ENCODE peak calls at places on chromosomes 13 and 19, in seven cellular contexts. One of them, this sample, is unnamed. For H3K9me3, the result is how much of the 10 kb centered on the place peaks cover.

GRCh38 chr13:35531551-35531950 is 55.1 kb upstream of the MAB21L1 start:
- DNase-seq in H1: no peak
- DNase-seq in breast epithelium: no peak
- DNase-seq in upper lobe of left lung: no peak
- DNase-seq in vagina: no peak
- DNase-seq in spleen: no peak
- DNase-seq in HCT116: no peak
- DNase-seq in this sample: no peak

GRCh38 chr19:44891016-44891882 is at the start of gene TOMM40:
- DNase-seq in H1: peak
- DNase-seq in breast epithelium: no peak
- DNase-seq in upper lobe of left lung: no peak
- DNase-seq in vagina: no peak
- DNase-seq in spleen: peak
- DNase-seq in HCT116: no peak
- DNase-seq in this sample: peak

GRCh38 chr13:94333131-94333820 is 146.2 kb downstream of the DCT start:
- DNase-seq in H1: no peak
- DNase-seq in breast epithelium: no peak
- DNase-seq in upper lobe of left lung: no peak
- DNase-seq in vagina: no peak
- DNase-seq in spleen: no peak
- DNase-seq in HCT116: no peak
- DNase-seq in this sample: no peak

GRCh38 chr13:97492257-97492656 is 58.3 kb downstream of the RAP2A start:
- DNase-seq in H1: no peak
- DNase-seq in breast epithelium: no peak
- DNase-seq in upper lobe of left lung: no peak
- DNase-seq in vagina: no peak
- DNase-seq in spleen: no peak
- DNase-seq in HCT116: no peak
- DNase-seq in this sample: no peak

GRCh38 chr13:113491418-113491883 is 940 bp upstream of the DCUN1D2 start:
- DNase-seq in H1: peak
- DNase-seq in breast epithelium: no peak
- DNase-seq in upper lobe of left lung: no peak
- DNase-seq in vagina: no peak
- DNase-seq in spleen: peak
- DNase-seq in HCT116: no peak
- DNase-seq in this sample: no peak

GRCh38 chr13:101123028-101123427 is 293.3 kb downstream of the NALCN start:
- DNase-seq in H1: no peak
- DNase-seq in breast epithelium: no peak
- DNase-seq in upper lobe of left lung: no peak
- DNase-seq in vagina: no peak
- DNase-seq in spleen: no peak
- DNase-seq in HCT116: no peak
- DNase-seq in this sample: no peak

GRCh38 chr19:18975011-18975410 is 34.0 kb upstream of the HOMER3 start:
- DNase-seq in H1: no peak
- DNase-seq in breast epithelium: no peak
- DNase-seq in upper lobe of left lung: no peak
- DNase-seq in vagina: no peak
- DNase-seq in spleen: no peak
- DNase-seq in HCT116: no peak
- DNase-seq in this sample: no peak

GRCh38 chr19:50772408-50773311 is 2.4 kb downstream of the GPR32 start:
- DNase-seq in H1: no peak
- DNase-seq in breast epithelium: no peak
- DNase-seq in upper lobe of left lung: no peak
- DNase-seq in vagina: no peak
- DNase-seq in spleen: no peak
- DNase-seq in HCT116: peak
- DNase-seq in this sample: no peak

GRCh38 chr13:43136940-43137574 is 113.7 kb downstream of the DNAJC15 start:
- DNase-seq in H1: no peak
- DNase-seq in breast epithelium: no peak
- DNase-seq in upper lobe of left lung: no peak
- DNase-seq in vagina: no peak
- DNase-seq in spleen: no peak
- DNase-seq in HCT116: no peak
- DNase-seq in this sample: no peak

GRCh38 chr19:33703821-33704220 is 82.1 kb downstream of the CHST8 start:
- DNase-seq in H1: no peak
- DNase-seq in breast epithelium: no peak
- DNase-seq in upper lobe of left lung: peak
- DNase-seq in vagina: no peak
- DNase-seq in spleen: peak
- DNase-seq in HCT116: no peak
- DNase-seq in this sample: peak

GRCh38 chr13:110546933-110547332 is 14.6 kb downstream of the RAB20 start:
- DNase-seq in H1: no peak
- DNase-seq in breast epithelium: peak
- DNase-seq in upper lobe of left lung: peak
- DNase-seq in vagina: no peak
- DNase-seq in spleen: peak
- DNase-seq in HCT116: peak
- DNase-seq in this sample: no peak

GRCh38 chr19:19257137-19257536 is 16.0 kb downstream of the TM6SF2 start:
- DNase-seq in H1: no peak
- DNase-seq in breast epithelium: no peak
- DNase-seq in upper lobe of left lung: no peak
- DNase-seq in vagina: no peak
- DNase-seq in spleen: no peak
- DNase-seq in HCT116: no peak
- DNase-seq in this sample: no peak

GRCh38 chr19:8438236-8438635 is 6.5 kb upstream of the HNRNPM start:
- DNase-seq in H1: no peak
- DNase-seq in breast epithelium: no peak
- DNase-seq in upper lobe of left lung: no peak
- DNase-seq in vagina: no peak
- DNase-seq in spleen: peak
- DNase-seq in HCT116: no peak
- DNase-seq in this sample: no peak

GRCh38 chr13:82963466-82963865 is 918.8 kb downstream of the SLITRK1 start:
- DNase-seq in H1: no peak
- DNase-seq in breast epithelium: no peak
- DNase-seq in upper lobe of left lung: no peak
- DNase-seq in vagina: no peak
- DNase-seq in spleen: no peak
- DNase-seq in HCT116: no peak
- DNase-seq in this sample: no peak

GRCh38 chr13:98285317-98285716 is 108.2 kb upstream of the RNF113B start:
- DNase-seq in H1: no peak
- DNase-seq in breast epithelium: no peak
- DNase-seq in upper lobe of left lung: no peak
- DNase-seq in vagina: no peak
- DNase-seq in spleen: no peak
- DNase-seq in HCT116: no peak
- DNase-seq in this sample: no peak

GRCh38 chr13:26372747-26373146 is 118.8 kb downstream of the CDK8 start:
- DNase-seq in H1: no peak
- DNase-seq in breast epithelium: no peak
- DNase-seq in upper lobe of left lung: no peak
- DNase-seq in vagina: no peak
- DNase-seq in spleen: no peak
- DNase-seq in HCT116: no peak
- DNase-seq in this sample: no peak

GRCh38 chr13:29436291-29436690 is 159.2 kb downstream of the SLC7A1 start:
- DNase-seq in H1: no peak
- DNase-seq in breast epithelium: no peak
- DNase-seq in upper lobe of left lung: no peak
- DNase-seq in vagina: no peak
- DNase-seq in spleen: no peak
- DNase-seq in HCT116: no peak
- DNase-seq in this sample: no peak

GRCh38 chr13:27923794-27924528 is 4.2 kb downstream of the PDX1 start:
- DNase-seq in H1: peak
- DNase-seq in breast epithelium: no peak
- DNase-seq in upper lobe of left lung: no peak
- DNase-seq in vagina: no peak
- DNase-seq in spleen: no peak
- DNase-seq in HCT116: no peak
- DNase-seq in this sample: no peak

GRCh38 chr13:50919291-50919690 is 9.7 kb downstream of the RNASEH2B start:
- DNase-seq in H1: no peak
- DNase-seq in breast epithelium: no peak
- DNase-seq in upper lobe of left lung: no peak
- DNase-seq in vagina: no peak
- DNase-seq in spleen: no peak
- DNase-seq in HCT116: no peak
- DNase-seq in this sample: no peak
- H3K9me3 ChIP-seq in H1: under half
- H3K9me3 ChIP-seq in breast epithelium: under half
- H3K9me3 ChIP-seq in upper lobe of left lung: under half
- H3K9me3 ChIP-seq in vagina: under half
- H3K9me3 ChIP-seq in spleen: under half
- H3K9me3 ChIP-seq in HCT116: under half
- H3K9me3 ChIP-seq in this sample: under half

GRCh38 chr19:11528551-11529341 is at the start of gene ECSIT:
- DNase-seq in H1: peak
- DNase-seq in breast epithelium: peak
- DNase-seq in upper lobe of left lung: peak
- DNase-seq in vagina: no peak
- DNase-seq in spleen: peak
- DNase-seq in HCT116: peak
- DNase-seq in this sample: peak
- TF ChIP-seq POLR2AphosphoS5 in H1: peak
- TF ChIP-seq POLR2AphosphoS5 in breast epithelium: peak
- TF ChIP-seq POLR2AphosphoS5 in upper lobe of left lung: peak
- TF ChIP-seq POLR2AphosphoS5 in vagina: peak
- TF ChIP-seq POLR2AphosphoS5 in spleen: peak
- TF ChIP-seq POLR2AphosphoS5 in HCT116: no peak
- TF ChIP-seq POLR2AphosphoS5 in this sample: no peak

DNA sequence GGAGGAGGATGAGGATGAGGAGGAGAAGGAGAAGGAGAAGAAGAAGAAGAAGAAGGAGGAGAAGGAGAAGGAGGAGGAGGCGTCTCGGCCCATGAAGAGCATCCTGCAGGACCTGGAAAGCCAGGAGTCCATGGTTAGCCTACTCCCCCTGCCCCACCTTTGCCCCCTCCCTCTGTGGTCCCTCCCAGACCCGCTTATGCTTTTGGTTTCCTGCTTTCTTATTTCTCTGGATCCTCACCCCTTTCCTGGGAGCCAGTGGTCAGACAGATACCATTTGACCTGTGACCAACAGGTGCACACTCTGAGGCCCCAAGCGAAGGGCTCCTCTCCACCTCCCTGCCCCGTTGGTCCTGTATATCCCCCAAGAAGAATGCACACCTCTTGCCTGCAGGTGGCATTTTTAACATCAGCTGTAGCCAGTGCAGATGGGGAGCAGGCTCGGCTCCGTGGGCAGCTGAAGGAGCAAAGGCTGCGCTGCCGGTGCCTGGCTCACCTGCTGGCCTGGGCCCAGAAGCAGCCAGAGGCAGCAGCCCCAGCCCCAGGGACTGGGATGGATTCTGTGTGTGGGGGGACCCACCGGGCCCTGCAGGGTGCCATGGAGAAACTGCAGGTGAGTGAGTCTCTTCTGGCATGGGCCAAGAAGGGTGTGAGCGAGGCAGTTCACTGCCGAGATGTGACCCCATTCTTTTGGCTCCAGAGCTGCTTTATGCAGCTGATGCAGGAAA is 32.1 kb upstream of the ZNF492 start:
- DNase-seq in H1: no peak
- DNase-seq in breast epithelium: no peak
- DNase-seq in upper lobe of left lung: no peak
- DNase-seq in vagina: peak
- DNase-seq in spleen: no peak
- DNase-seq in HCT116: no peak
- DNase-seq in this sample: no peak
- H3K9me3 ChIP-seq in H1: half or more
- H3K9me3 ChIP-seq in breast epithelium: under half
- H3K9me3 ChIP-seq in upper lobe of left lung: under half
- H3K9me3 ChIP-seq in vagina: under half
- H3K9me3 ChIP-seq in spleen: under half
- H3K9me3 ChIP-seq in HCT116: under half
- H3K9me3 ChIP-seq in this sample: under half

GRCh38 chr19:47610546-47610894 is 1.6 kb downstream of the BICRA start:
- DNase-seq in H1: no peak
- DNase-seq in breast epithelium: no peak
- DNase-seq in upper lobe of left lung: no peak
- DNase-seq in vagina: no peak
- DNase-seq in spleen: no peak
- DNase-seq in HCT116: no peak
- DNase-seq in this sample: no peak

GRCh38 chr19:47607564-47608073 is 1.3 kb upstream of the BICRA start:
- DNase-seq in H1: no peak
- DNase-seq in breast epithelium: no peak
- DNase-seq in upper lobe of left lung: no peak
- DNase-seq in vagina: no peak
- DNase-seq in spleen: no peak
- DNase-seq in HCT116: no peak
- DNase-seq in this sample: no peak

GRCh38 chr19:47609885-47610545 is 1.1 kb downstream of the BICRA start:
- DNase-seq in H1: peak
- DNase-seq in breast epithelium: peak
- DNase-seq in upper lobe of left lung: peak
- DNase-seq in vagina: no peak
- DNase-seq in spleen: peak
- DNase-seq in HCT116: no peak
- DNase-seq in this sample: peak

GRCh38 chr19:47608074-47608907 is 643 bp upstream of the BICRA start:
- DNase-seq in H1: peak
- DNase-seq in breast epithelium: peak
- DNase-seq in upper lobe of left lung: peak
- DNase-seq in vagina: no peak
- DNase-seq in spleen: peak
- DNase-seq in HCT116: peak
- DNase-seq in this sample: peak

DNA sequence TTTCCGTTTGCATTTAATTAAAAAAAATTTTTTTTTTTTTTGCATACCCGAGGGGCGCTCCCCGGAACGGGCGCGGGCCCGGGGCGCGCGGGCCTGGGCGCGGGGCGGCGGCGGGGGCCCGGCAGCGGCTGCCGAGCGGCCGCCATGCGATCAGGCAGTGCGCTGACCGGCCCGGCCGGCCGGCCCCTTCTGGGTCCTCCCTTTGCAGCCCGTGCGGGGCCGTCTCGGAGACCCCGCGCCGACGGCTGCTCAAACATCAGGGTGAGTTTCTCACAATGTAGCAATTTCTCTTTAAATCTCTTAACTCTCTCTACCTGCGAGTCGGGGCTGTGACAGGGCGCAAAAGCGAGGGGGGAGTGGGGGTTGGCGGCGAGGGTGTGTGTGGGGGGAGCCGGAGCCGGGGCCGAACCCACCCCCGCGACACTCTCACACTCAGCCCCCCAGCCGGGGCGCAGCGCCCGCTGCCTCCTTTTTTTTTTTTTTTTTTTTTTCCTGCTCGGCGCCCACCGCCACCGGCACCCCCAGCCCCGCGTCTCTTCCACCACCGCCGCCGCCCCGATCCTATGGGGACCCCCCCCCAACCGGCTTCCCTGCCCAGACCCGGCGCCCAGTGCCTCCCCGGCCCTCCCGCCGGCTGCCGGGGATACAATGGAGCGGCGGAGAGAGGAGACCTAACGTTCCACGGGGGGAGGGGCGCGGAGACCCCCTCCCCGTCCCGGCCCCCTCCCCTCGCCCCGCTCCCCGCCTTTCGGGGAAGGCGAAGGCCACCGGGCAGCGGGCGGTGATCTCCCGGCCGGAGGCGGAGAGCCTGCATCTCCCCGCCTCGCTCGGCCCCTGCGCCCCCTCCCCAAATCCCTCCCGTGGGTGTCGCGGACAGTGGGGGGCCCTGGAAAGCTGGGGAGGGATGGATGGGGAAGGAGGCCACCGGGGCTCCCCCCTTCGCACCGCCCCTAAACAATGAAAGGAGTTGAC is at the start of gene BICRA:
- DNase-seq in H1: peak
- DNase-seq in breast epithelium: peak
- DNase-seq in upper lobe of left lung: peak
- DNase-seq in vagina: no peak
- DNase-seq in spleen: peak
- DNase-seq in HCT116: no peak
- DNase-seq in this sample: peak
- TF ChIP-seq POLR2AphosphoS5 in H1: no peak
- TF ChIP-seq POLR2AphosphoS5 in breast epithelium: no peak
- TF ChIP-seq POLR2AphosphoS5 in upper lobe of left lung: peak
- TF ChIP-seq POLR2AphosphoS5 in vagina: no peak
- TF ChIP-seq POLR2AphosphoS5 in spleen: no peak
- TF ChIP-seq POLR2AphosphoS5 in HCT116: peak
- TF ChIP-seq POLR2AphosphoS5 in this sample: no peak